ENCODE peak calls at places on chromosomes 1 and 21, in eight cellular contexts. H is ELR, B is HEK293T, W is caudate nucleus, V is retinal pigment epithelial cell, D is NCI-H69, F is fibroblast of the conjunctiva, O is AG08395. A is an unnamed sample.

GRCh38 chr1:94180650-94181049 is 56.7 kb downstream of the ARHGAP29 start:
- DNase-seq in O (peak; percentile 3), B (no peak), D (no peak), V (no peak), F (no peak), H (peak; percentile 59), W (no peak), A (no peak)

GRCh38 chr1:97384294-97384952 is 536.4 kb downstream of the DPYD start:
- DNase-seq in F (peak; percentile 46), O (peak; percentile 51), W (no peak), H (peak; percentile 84), D (no peak), V (peak; percentile 98), B (no peak), A (peak; percentile 63)

GRCh38 chr1:37036667-37037053 is 2.3 kb upstream of the GRIK3 start:
- DNase-seq in V (no peak), D (peak; percentile 36), O (no peak), B (no peak), W (no peak), F (no peak), H (no peak), A (no peak)

GRCh38 chr1:10537082-10537766 is 62.5 kb downstream of the PEX14 start:
- DNase-seq in D (peak; percentile 53), W (no peak), O (no peak), B (peak; percentile 57), H (no peak), V (no peak), F (no peak), A (no peak)

GRCh38 chr1:194372266-194372665 is 1185.9 kb upstream of the B3GALT2 start:
- DNase-seq in B (no peak), W (no peak), F (no peak), V (no peak), H (no peak), D (no peak), O (no peak), A (no peak)

GRCh38 chr1:48003741-48004503 is 6.7 kb upstream of the TRABD2B start:
- DNase-seq in H (no peak), D (peak; percentile 93), W (no peak), F (no peak), B (no peak), V (no peak), O (no peak), A (no peak)

GRCh38 chr1:2109581-2110021 is 59.4 kb downstream of the PRKCZ start:
- DNase-seq in H (no peak), V (no peak), W (no peak), D (no peak), F (no peak), O (no peak), B (no peak), A (no peak)

GRCh38 chr1:208541225-208541855 is 297.2 kb upstream of the PLXNA2 start:
- DNase-seq in H (peak; percentile 12), O (no peak), W (no peak), F (no peak), B (no peak), D (peak; percentile 12), V (no peak), A (no peak)

GRCh38 chr1:16882995-16883394 is 12.8 kb upstream of the RNU1-2 start:
- DNase-seq in O (no peak), D (peak; percentile 1), F (no peak), H (no peak), W (no peak), V (no peak), B (no peak), A (no peak)

GRCh38 chr1:3547055-3548005 is 64.0 kb downstream of the MEGF6 start:
- DNase-seq in O (no peak), F (no peak), W (no peak), D (peak; percentile 57), B (no peak), H (no peak), V (no peak), A (no peak)

GRCh38 chr1:204409111-204409510 is 2.5 kb downstream of the PPP1R15B start:
- DNase-seq in O (no peak), B (no peak), W (no peak), D (no peak), H (peak; percentile 19), V (no peak), F (no peak), A (no peak)

GRCh38 chr21:34897828-34898227 is 151.3 kb downstream of the RUNX1 start:
- DNase-seq in O (no peak), B (no peak), F (no peak), V (no peak), H (no peak), W (no peak), D (no peak), A (no peak)

GRCh38 chr1:168755800-168756418 is 26.9 kb upstream of the DPT start:
- DNase-seq in W (no peak), F (no peak), B (no peak), H (no peak), V (no peak), O (no peak), D (peak; percentile 50), A (no peak)

GRCh38 chr1:93738926-93739325 is 57.3 kb upstream of the BCAR3 start:
- DNase-seq in F (no peak), V (no peak), O (no peak), H (no peak), B (no peak), W (no peak), D (no peak), A (no peak)

GRCh38 chr1:2132222-2133038 is 62.1 kb downstream of the FAAP20 start:
- DNase-seq in V (no peak), F (peak; percentile 35), H (peak; percentile 95), B (peak; percentile 47), O (peak; percentile 82), D (peak; percentile 24), W (no peak), A (peak; percentile 91)

GRCh38 chr21:21730524-21730923 is 732.3 kb downstream of the NCAM2 start:
- DNase-seq in V (no peak), F (no peak), B (no peak), D (no peak), W (no peak), H (no peak), O (no peak), A (no peak)

GRCh38 chr1:3717715-3718601 is 34.3 kb upstream of the CCDC27 start:
- DNase-seq in V (no peak), B (no peak), O (peak; percentile 50), F (no peak), D (no peak), W (no peak), H (no peak), A (peak; percentile 77)